ENCODE peak calls at places on chromosomes 13 and 19, in nine cellular contexts. J is A549, W is foreskin keratinocyte, F is WTC11, A is AG10803, T is mucosa of descending colon, M is endothelial cell, N is HL-60, Y is left ventricle myocardium inferior. Z is an unnamed sample.

GRCh38 chr19:40398417-40399056 is 8.6 kb upstream of the HIPK4 start:
- DNase-seq in T (no peak), F (peak; percentile 92), Y (peak; percentile 38), J (peak; percentile 57), W (peak; percentile 68), N (peak; percentile 43), A (no peak), M (no peak), Z (no peak)

GRCh38 chr13:29457299-29457698 is 138.2 kb downstream of the SLC7A1 start:
- DNase-seq in M (no peak), F (no peak), T (no peak), W (peak; percentile 94), A (peak; percentile 92), Y (no peak), J (peak; percentile 13), N (no peak), Z (no peak)

GRCh38 chr13:99386911-99387788 is 80.0 kb upstream of the GPR183 start:
- DNase-seq in A (no peak), J (peak; percentile 30), N (peak; percentile 49), M (peak; percentile 83), F (peak; percentile 90), T (peak; percentile 80), Y (peak; percentile 45), W (no peak), Z (no peak)

GRCh38 chr13:50124536-50125305 is 109.5 kb downstream of the KCNRG start:
- DNase-seq in T (peak; percentile 99), A (peak; percentile 46), J (peak; percentile 54), F (peak; percentile 68), N (no peak), Y (peak; percentile 97), M (peak; percentile 65), W (peak; percentile 66), Z (peak; percentile 98)

GRCh38 chr19:39845172-39845571 is 1.0 kb downstream of the FBL start:
- DNase-seq in J (peak; percentile 28), W (no peak), F (no peak), M (no peak), Y (no peak), A (no peak), T (no peak), N (no peak), Z (no peak)

GRCh38 chr19:49165111-49165750 is 7.6 kb downstream of the TRPM4 start:
- DNase-seq in J (no peak), N (no peak), Y (peak; percentile 44), A (no peak), T (peak; percentile 32), F (no peak), W (no peak), M (no peak), Z (no peak)

GRCh38 chr19:21358768-21359451 is at the start of gene ZNF738:
- DNase-seq in N (peak; percentile 90), T (peak; percentile 93), W (peak; percentile 91), F (peak; percentile 94), M (peak; percentile 86), A (peak; percentile 94), Y (peak; percentile 91), J (peak; percentile 75), Z (peak; percentile 96)

GRCh38 chr19:6765738-6766356 is 1.4 kb downstream of the SH2D3A start:
- DNase-seq in Y (no peak), A (no peak), W (peak; percentile 95), T (peak; percentile 96), J (peak; percentile 44), N (no peak), M (no peak), F (peak; percentile 90), Z (no peak)

GRCh38 chr19:3507371-3508120 is 1.4 kb downstream of the FZR1 start:
- DNase-seq in J (no peak), A (no peak), F (peak; percentile 42), M (no peak), N (no peak), T (no peak), W (no peak), Y (no peak), Z (no peak)

GRCh38 chr19:11539495-11540365 is 1.1 kb downstream of the CNN1 start:
- DNase-seq in M (no peak), N (no peak), F (peak; percentile 38), A (no peak), T (no peak), Y (peak; percentile 28), J (no peak), W (no peak), Z (no peak)

GRCh38 chr13:112765734-112766133 is 75.9 kb downstream of the ATP11A start:
- DNase-seq in F (no peak), T (no peak), M (no peak), A (no peak), N (no peak), Y (no peak), W (no peak), J (no peak), Z (no peak)

GRCh38 chr19:41928221-41928683 is at the start of gene ERFL:
- DNase-seq in N (peak; percentile 45), T (peak; percentile 55), F (no peak), W (no peak), M (no peak), A (no peak), J (no peak), Y (no peak), Z (no peak)

GRCh38 chr13:87941244-87941643 is 270.1 kb downstream of the SLITRK5 start:
- DNase-seq in F (no peak), J (no peak), N (no peak), A (no peak), T (no peak), Y (no peak), M (no peak), W (no peak), Z (no peak)

GRCh38 chr19:18865973-18866799 is 29.8 kb downstream of the CERS1 start:
- DNase-seq in A (peak; percentile 40), T (no peak), J (peak; percentile 52), M (peak; percentile 88), Y (peak; percentile 66), F (peak; percentile 78), N (no peak), W (no peak), Z (peak; percentile 82)

GRCh38 chr19:16441661-16442071 is 30.1 kb downstream of the EPS15L1 start:
- DNase-seq in Y (no peak), W (no peak), M (peak; percentile 68), N (no peak), F (peak; percentile 79), T (no peak), J (peak; percentile 16), A (no peak), Z (no peak)

GRCh38 chr13:39462456-39462855 is 140.5 kb downstream of the LHFPL6 start:
- DNase-seq in Y (no peak), N (no peak), M (no peak), F (no peak), T (no peak), A (peak; percentile 61), J (no peak), W (no peak), Z (no peak)

GRCh38 chr13:98997051-98997730 is 19.3 kb upstream of the DOCK9 start:
- DNase-seq in W (no peak), M (no peak), A (peak; percentile 19), T (no peak), F (no peak), N (no peak), Y (no peak), J (no peak), Z (no peak)

GRCh38 chr13:75307370-75307984 is 174.5 kb downstream of the TBC1D4 start:
- DNase-seq in A (peak; percentile 26), M (no peak), W (no peak), F (no peak), T (no peak), Y (no peak), J (no peak), N (no peak), Z (no peak)

GRCh38 chr19:55986487-55986886 is at the start of gene NLRP5:
- DNase-seq in Y (no peak), A (no peak), T (no peak), W (no peak), N (no peak), J (no peak), F (no peak), M (no peak), Z (peak; percentile 68)

DNA sequence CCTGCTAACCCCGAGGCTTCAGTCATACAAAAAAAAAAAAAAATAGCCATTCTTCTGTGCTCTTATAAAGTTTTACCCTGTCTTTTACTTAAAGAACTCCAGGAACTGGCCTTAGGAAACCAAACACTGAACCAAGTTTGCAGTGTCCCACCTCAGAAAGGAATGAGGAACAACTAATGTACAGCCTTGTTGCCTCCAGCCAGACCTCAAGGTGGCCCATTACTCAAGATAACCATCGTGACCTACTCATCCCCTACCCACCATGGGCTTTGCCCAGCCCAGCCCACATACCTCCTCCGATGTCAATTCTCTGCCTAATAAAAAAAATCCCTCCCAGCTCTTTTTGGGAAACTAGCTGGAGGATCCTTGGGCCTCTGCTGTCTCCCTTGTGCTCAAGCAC is 133.2 kb downstream of the STARD13 start:
- DNase-seq in Y (no peak), W (no peak), F (no peak), N (no peak), T (no peak), A (no peak), M (no peak), J (no peak), Z (no peak)
- TF ChIP-seq CTCF in Y (no peak), W (no peak), F (no peak), N (no peak), T (no peak), A (no peak), M (no peak), J (no peak), Z (no peak)

GRCh38 chr19:8654591-8655339 is 24.3 kb downstream of the NFILZ start:
- DNase-seq in N (peak; percentile 63), M (peak; percentile 58), F (peak; percentile 78), Y (peak; percentile 41), T (peak; percentile 62), J (peak; percentile 69), A (peak; percentile 23), W (peak; percentile 12), Z (no peak)
- TF ChIP-seq CTCF in N (peak; percentile 67), M (peak; percentile 93), F (peak; percentile 100), Y (peak; percentile 99), T (peak; percentile 95), J (peak; percentile 80), A (peak; percentile 92), W (peak; percentile 85), Z (peak; percentile 99)

GRCh38 chr19:23762548-23762883 is 3.8 kb upstream of the ZNF681 start:
- DNase-seq in J (no peak), M (no peak), F (no peak), Y (no peak), T (no peak), A (no peak), N (no peak), W (no peak), Z (no peak)

GRCh38 chr19:23762884-23763711 is 4.4 kb upstream of the ZNF681 start:
- DNase-seq in M (peak; percentile 90), Y (peak; percentile 87), J (no peak), T (peak; percentile 90), A (peak; percentile 23), F (peak; percentile 98), W (peak; percentile 79), N (no peak), Z (peak; percentile 96)

GRCh38 chr19:23758187-23759074 is at the start of gene ZNF681:
- DNase-seq in Y (peak; percentile 89), M (peak; percentile 82), A (peak; percentile 84), N (no peak), W (peak; percentile 89), J (peak; percentile 21), F (peak; percentile 87), T (peak; percentile 92), Z (peak; percentile 95)
- TF ChIP-seq CTCF in Y (peak; percentile 25), M (peak; percentile 40), A (no peak), N (no peak), W (peak; percentile 20), J (no peak), F (no peak), T (no peak), Z (peak; percentile 57)

GRCh38 chr13:80195649-80196048 is 145.3 kb downstream of the SPRY2 start:
- DNase-seq in J (no peak), W (no peak), N (no peak), M (no peak), T (no peak), Y (no peak), F (no peak), A (no peak), Z (no peak)

GRCh38 chr13:80189889-80190597 is 150.9 kb downstream of the SPRY2 start:
- DNase-seq in T (no peak), J (no peak), Y (no peak), M (no peak), N (no peak), W (no peak), A (no peak), F (no peak), Z (no peak)
- TF ChIP-seq CTCF in T (no peak), J (no peak), Y (no peak), M (no peak), N (no peak), W (no peak), A (no peak), F (no peak), Z (no peak)